ENCODE peak calls at places on chromosome 1, in nine cellular contexts. U is pancreas; L is colonic mucosa; K is A673; C is mammary epithelial cell; T is transverse colon; N is endothelial cell of umbilical vein; O is SJSA1; E is CD4-positive, alpha-beta T cell. X is an unnamed sample.

GRCh38 chr1:169630006-169630405 is at the start of gene SELP:
- DNase-seq in U (no peak), L (no peak), K (no peak), C (no peak), T (no peak), N (peak; percentile 70), O (no peak), E (no peak), X (no peak)

GRCh38 chr1:86207323-86207722 is 50.8 kb upstream of the COL24A1 start:
- DNase-seq in U (no peak), L (no peak), K (peak; percentile 72), C (peak; percentile 42), T (no peak), N (peak; percentile 8), O (peak; percentile 56), E (no peak), X (peak; percentile 41)

GRCh38 chr1:204151562-204152309 is at the start of gene ETNK2:
- DNase-seq in U (peak; percentile 70), L (peak; percentile 38), K (peak; percentile 50), C (no peak), T (peak; percentile 57), N (peak; percentile 61), O (peak; percentile 74), E (peak; percentile 45), X (no peak)

GRCh38 chr1:200437556-200438203 is 27.8 kb upstream of the ZNF281 start:
- DNase-seq in U (no peak), L (no peak), K (no peak), C (no peak), T (no peak), N (peak; percentile 6), O (no peak), E (no peak), X (no peak)

GRCh38 chr1:116330846-116331245 is 42.2 kb upstream of the ATP1A1 start:
- DNase-seq in U (no peak), L (no peak), K (no peak), C (no peak), T (no peak), N (no peak), O (no peak), E (no peak), X (no peak)

GRCh38 chr1:1988061-1988945 is 15.3 kb downstream of the CFAP74 start:
- DNase-seq in U (no peak), L (no peak), K (no peak), C (no peak), T (no peak), N (no peak), O (no peak), E (no peak), X (no peak)

GRCh38 chr1:233916706-233917105 is 12.2 kb downstream of the SLC35F3 start:
- DNase-seq in U (no peak), L (no peak), K (no peak), C (peak; percentile 69), T (no peak), N (no peak), O (no peak), E (no peak), X (no peak)

GRCh38 chr1:70386121-70386520 is 24.9 kb upstream of the CTH start:
- DNase-seq in U (no peak), L (no peak), K (no peak), C (no peak), T (no peak), N (no peak), O (no peak), E (no peak), X (no peak)

GRCh38 chr1:7006996-7007871 is 222.0 kb downstream of the CAMTA1 start:
- DNase-seq in U (no peak), L (no peak), K (no peak), C (no peak), T (no peak), N (no peak), O (no peak), E (no peak), X (no peak)

GRCh38 chr1:221891708-221892107 is 149.8 kb upstream of the DUSP10 start:
- DNase-seq in U (no peak), L (no peak), K (no peak), C (peak; percentile 87), T (no peak), N (no peak), O (no peak), E (no peak), X (no peak)

GRCh38 chr1:207852576-207853371 is 58.2 kb downstream of the CD34 start:
- DNase-seq in U (no peak), L (no peak), K (no peak), C (no peak), T (no peak), N (no peak), O (no peak), E (no peak), X (no peak)

GRCh38 chr1:207850621-207851407 is 60.1 kb downstream of the CD34 start:
- DNase-seq in U (no peak), L (no peak), K (no peak), C (no peak), T (no peak), N (no peak), O (no peak), E (no peak), X (no peak)

GRCh38 chr1:207851696-207852095 is 59.2 kb downstream of the CD34 start:
- DNase-seq in U (no peak), L (no peak), K (no peak), C (no peak), T (no peak), N (no peak), O (no peak), E (no peak), X (no peak)

GRCh38 chr1:207854001-207854400 is 56.9 kb downstream of the CD34 start:
- DNase-seq in U (no peak), L (no peak), K (no peak), C (no peak), T (no peak), N (no peak), O (no peak), E (no peak), X (no peak)

DNA sequence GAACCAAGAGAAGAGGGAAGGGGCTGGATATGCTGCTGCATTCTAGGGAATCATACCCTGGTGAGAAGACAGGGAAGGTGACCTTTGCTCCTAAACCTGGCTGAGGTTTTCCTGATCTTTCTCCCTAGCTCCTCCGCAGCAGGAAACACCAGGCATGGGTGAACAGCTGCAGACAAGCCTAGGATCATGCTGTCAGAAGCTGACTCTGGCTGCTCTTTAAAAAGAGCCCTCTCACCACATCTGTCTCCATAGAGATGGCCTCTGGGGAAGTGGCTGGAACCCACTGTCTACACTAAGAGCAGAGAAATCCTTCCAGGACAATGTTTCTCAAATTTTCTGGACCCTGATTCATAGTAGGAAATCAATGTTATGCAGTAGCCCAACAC is 57.6 kb downstream of the CD34 start:
- DNase-seq in U (no peak), L (peak; percentile 60), K (no peak), C (no peak), T (no peak), N (peak; percentile 42), O (no peak), E (no peak), X (no peak)
- H3K27ac ChIP-seq in U (no peak overlapping the region), L (no peak overlapping the region), K (no peak overlapping the region), C (no peak overlapping the region), T (peak overlapping the region; percentile 31), N (peak overlapping the region; percentile 19), O (no peak overlapping the region), E (no peak overlapping the region), X (no peak overlapping the region)

GRCh38 chr1:8283058-8283884 is 34.6 kb upstream of the SLC45A1 start:
- DNase-seq in U (no peak), L (no peak), K (no peak), C (no peak), T (peak; percentile 48), N (no peak), O (no peak), E (no peak), X (no peak)

GRCh38 chr1:8285965-8286364 is 31.9 kb upstream of the SLC45A1 start:
- DNase-seq in U (no peak), L (no peak), K (no peak), C (no peak), T (no peak), N (no peak), O (no peak), E (no peak), X (no peak)

GRCh38 chr1:8281843-8282509 is 35.9 kb upstream of the SLC45A1 start:
- DNase-seq in U (no peak), L (no peak), K (no peak), C (no peak), T (no peak), N (no peak), O (no peak), E (no peak), X (no peak)

GRCh38 chr1:8285103-8285502 is 32.8 kb upstream of the SLC45A1 start:
- DNase-seq in U (no peak), L (peak; percentile 86), K (no peak), C (peak; percentile 41), T (peak; percentile 76), N (no peak), O (no peak), E (no peak), X (no peak)

GRCh38 chr1:8284167-8284566 is 33.7 kb upstream of the SLC45A1 start:
- DNase-seq in U (no peak), L (no peak), K (no peak), C (peak; percentile 8), T (no peak), N (no peak), O (no peak), E (no peak), X (no peak)
- H3K27ac ChIP-seq in U (no peak overlapping the region), L (no peak overlapping the region), K (no peak overlapping the region), C (no peak overlapping the region), T (no peak overlapping the region), N (no peak overlapping the region), O (no peak overlapping the region), E (no peak overlapping the region), X (no peak overlapping the region)

GRCh38 chr1:231159963-231160761 is 1.7 kb upstream of the TRIM67 start:
- DNase-seq in U (no peak), L (no peak), K (no peak), C (no peak), T (no peak), N (no peak), O (no peak), E (no peak), X (no peak)

GRCh38 chr1:231160851-231161710 is 777 bp upstream of the TRIM67 start:
- DNase-seq in U (no peak), L (no peak), K (no peak), C (no peak), T (no peak), N (no peak), O (no peak), E (no peak), X (no peak)

GRCh38 chr1:231162300-231162969 is 577 bp downstream of the TRIM67 start:
- DNase-seq in U (peak; percentile 28), L (peak; percentile 30), K (no peak), C (peak; percentile 44), T (peak; percentile 12), N (peak; percentile 34), O (no peak), E (no peak), X (no peak)

GRCh38 chr1:231162970-231163830 is 1.3 kb downstream of the TRIM67 start:
- DNase-seq in U (no peak), L (no peak), K (no peak), C (no peak), T (no peak), N (no peak), O (no peak), E (no peak), X (no peak)

GRCh38 chr1:231161711-231162299 is at the start of gene TRIM67:
- DNase-seq in U (peak; percentile 28), L (no peak), K (peak; percentile 15), C (no peak), T (no peak), N (peak; percentile 21), O (no peak), E (no peak), X (no peak)
- H3K27ac ChIP-seq in U (no peak within 1 kb of the TSS), L (no peak within 1 kb of the TSS), K (no peak within 1 kb of the TSS), C (no peak within 1 kb of the TSS), T (no peak within 1 kb of the TSS), N (no peak within 1 kb of the TSS), O (no peak within 1 kb of the TSS), E (no peak within 1 kb of the TSS), X (no peak within 1 kb of the TSS)

GRCh38 chr1:11787251-11787803 is 18.4 kb downstream of the MTHFR start:
- DNase-seq in U (peak; percentile 64), L (peak; percentile 71), K (no peak), C (peak; percentile 15), T (peak; percentile 66), N (peak; percentile 8), O (no peak), E (no peak), X (no peak)
- H3K27ac ChIP-seq in U (peak overlapping the region; percentile 55), L (peak overlapping the region; percentile 83), K (no peak overlapping the region), C (no peak overlapping the region), T (peak overlapping the region; percentile 83), N (no peak overlapping the region), O (no peak overlapping the region), E (no peak overlapping the region), X (no peak overlapping the region)

X was measured in epithelial cell of prostate.